ENCODE peak calls at places on chromosomes 5 and 9, in eight cellular contexts. E, K, V, G, R, T, Y and D are unnamed samples. For H3K27me3, the result is how much of the 10 kb centered on the place peaks cover.

GRCh38 chr9:92236465-92236864 is 57.0 kb downstream of the IARS1 start:
- DNase-seq in G (no peak), Y (no peak), R (no peak), K (no peak), V (no peak), E (no peak), T (no peak), D (no peak)

GRCh38 chr9:132214027-132214622 is 52.3 kb downstream of the NTNG2 start:
- DNase-seq in V (no peak), T (peak), Y (peak), K (peak), G (no peak), R (peak), E (peak), D (no peak)

GRCh38 chr5:39476466-39477215 is 51.9 kb upstream of the DAB2 start:
- DNase-seq in V (no peak), R (peak), G (no peak), T (no peak), E (peak), K (peak), Y (no peak), D (no peak)

GRCh38 chr5:50927953-50928352 is 261.5 kb downstream of the PARP8 start:
- DNase-seq in V (no peak), R (no peak), G (no peak), K (no peak), E (no peak), Y (no peak), T (no peak), D (no peak)

GRCh38 chr9:27368317-27368985 is 71.5 kb upstream of the EQTN start:
- DNase-seq in E (peak), T (peak), K (no peak), G (no peak), Y (no peak), V (no peak), R (peak), D (no peak)

GRCh38 chr5:25160851-25161348 is 516.1 kb upstream of the CDH10 start:
- DNase-seq in Y (no peak), K (no peak), T (no peak), G (no peak), E (no peak), V (no peak), R (no peak), D (no peak)

GRCh38 chr5:142422426-142422825 is 97.6 kb upstream of the SPRY4 start:
- DNase-seq in R (peak), K (peak), E (no peak), V (no peak), Y (no peak), G (no peak), T (no peak), D (no peak)

GRCh38 chr9:105127863-105128220 is 116.6 kb upstream of the SLC44A1 start:
- DNase-seq in G (peak), V (no peak), K (peak), Y (no peak), R (peak), T (no peak), E (peak), D (peak)

GRCh38 chr9:138006576-138007233 is 129.1 kb downstream of the CACNA1B start:
- DNase-seq in T (no peak), V (no peak), G (no peak), E (no peak), K (no peak), Y (peak), R (no peak), D (no peak)

GRCh38 chr9:89807101-89807395 is 202.2 kb downstream of the GADD45G start:
- DNase-seq in K (no peak), E (no peak), Y (peak), R (no peak), V (no peak), T (no peak), G (no peak), D (no peak)

GRCh38 chr5:86971034-86971511 is 296.6 kb upstream of the RASA1 start:
- DNase-seq in G (no peak), E (peak), R (peak), Y (no peak), T (no peak), K (peak), V (no peak), D (no peak)

GRCh38 chr9:134732392-134733110 is 90.9 kb downstream of the COL5A1 start:
- DNase-seq in G (no peak), T (no peak), Y (no peak), V (no peak), E (no peak), K (no peak), R (no peak), D (no peak)

GRCh38 chr5:6634327-6634713 is 1.1 kb downstream of the SRD5A1 start:
- DNase-seq in E (no peak), K (no peak), R (no peak), G (no peak), V (no peak), T (peak), Y (no peak), D (no peak)

GRCh38 chr9:10250200-10250599 is 362.6 kb downstream of the PTPRD start:
- DNase-seq in G (no peak), K (no peak), Y (no peak), V (no peak), R (no peak), E (no peak), T (no peak), D (no peak)

GRCh38 chr9:136627703-136628102 is 35.0 kb upstream of the EGFL7 start:
- DNase-seq in G (no peak), R (no peak), E (no peak), Y (no peak), T (no peak), K (no peak), V (no peak), D (no peak)

GRCh38 chr9:114385412-114386181 is 2.2 kb downstream of the AKNA start:
- DNase-seq in V (peak), R (peak), Y (peak), T (no peak), K (peak), E (peak), G (peak), D (peak)

GRCh38 chr5:122775713-122776084 is 819 bp downstream of the SNX2 start:
- DNase-seq in T (no peak), G (no peak), R (no peak), V (no peak), Y (no peak), K (peak), E (no peak), D (no peak)

GRCh38 chr9:12748954-12749353 is 25.9 kb upstream of the LURAP1L start:
- DNase-seq in G (no peak), E (no peak), K (no peak), T (no peak), Y (no peak), V (no peak), R (no peak), D (no peak)

GRCh38 chr9:91844656-91845291 is 105.3 kb downstream of the ROR2 start:
- DNase-seq in T (no peak), K (no peak), Y (no peak), E (no peak), G (no peak), R (no peak), V (no peak), D (no peak)

GRCh38 chr5:37520811-37521210 is 141.7 kb downstream of the WDR70 start:
- DNase-seq in R (no peak), V (no peak), T (no peak), G (no peak), K (no peak), Y (no peak), E (no peak), D (no peak)

GRCh38 chr5:74127377-74128338 is 501.7 kb downstream of the ARHGEF28 start:
- DNase-seq in Y (no peak), R (peak), G (no peak), T (peak), K (peak), V (no peak), E (peak), D (no peak)

GRCh38 chr5:158832096-158832495 is 267.6 kb downstream of the EBF1 start:
- DNase-seq in Y (no peak), T (no peak), V (no peak), K (no peak), G (no peak), E (no peak), R (no peak), D (no peak)

DNA sequence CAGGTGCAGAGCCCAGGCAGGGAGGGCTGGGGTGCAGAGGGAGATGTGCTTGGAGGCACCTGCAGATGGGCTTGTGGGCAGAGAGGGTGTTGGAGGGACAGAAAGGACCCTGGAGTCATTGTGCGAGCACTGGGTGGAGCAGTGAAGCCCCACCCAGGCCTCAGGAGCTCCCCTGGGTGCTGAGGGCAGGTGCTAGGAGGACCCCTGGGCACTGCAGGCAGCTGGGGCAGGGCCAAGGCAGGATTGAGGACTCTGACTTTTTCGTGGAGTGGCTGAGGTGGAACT is 10.3 kb upstream of the SLC6A18 start:
- DNase-seq in Y (no peak), T (no peak), R (no peak), G (no peak), K (no peak), E (no peak), V (no peak), D (no peak)
- H3K27me3 ChIP-seq in Y (under half), T (under half), R (under half), G (under half), K (under half), E (under half), V (under half), D (under half)

DNA sequence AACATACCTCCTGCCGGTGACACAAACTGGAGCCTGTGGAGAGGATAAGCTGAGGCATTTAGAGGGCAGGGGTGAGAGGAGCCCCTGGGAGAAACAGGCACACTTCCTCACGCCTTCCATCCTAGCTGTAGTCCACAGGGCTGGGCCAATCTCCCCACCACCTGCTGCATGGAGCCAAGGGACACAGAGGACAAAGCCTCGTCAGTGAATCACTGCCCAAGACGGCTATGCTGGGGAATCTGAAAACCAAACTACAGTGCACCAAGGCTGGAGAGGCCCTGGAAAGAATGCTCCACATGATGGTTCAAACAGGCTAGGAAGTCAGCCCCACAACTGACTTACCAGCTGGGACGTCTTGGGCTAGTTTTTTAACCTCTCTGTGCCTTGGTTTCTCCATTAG is 57.0 kb downstream of the SHB start:
- DNase-seq in E (no peak), K (no peak), T (no peak), Y (no peak), R (no peak), V (no peak), G (no peak), D (no peak)
- H3K27ac ChIP-seq in E (no peak), K (no peak), T (no peak), Y (no peak), R (no peak), V (no peak), G (no peak), D (no peak)

DNA sequence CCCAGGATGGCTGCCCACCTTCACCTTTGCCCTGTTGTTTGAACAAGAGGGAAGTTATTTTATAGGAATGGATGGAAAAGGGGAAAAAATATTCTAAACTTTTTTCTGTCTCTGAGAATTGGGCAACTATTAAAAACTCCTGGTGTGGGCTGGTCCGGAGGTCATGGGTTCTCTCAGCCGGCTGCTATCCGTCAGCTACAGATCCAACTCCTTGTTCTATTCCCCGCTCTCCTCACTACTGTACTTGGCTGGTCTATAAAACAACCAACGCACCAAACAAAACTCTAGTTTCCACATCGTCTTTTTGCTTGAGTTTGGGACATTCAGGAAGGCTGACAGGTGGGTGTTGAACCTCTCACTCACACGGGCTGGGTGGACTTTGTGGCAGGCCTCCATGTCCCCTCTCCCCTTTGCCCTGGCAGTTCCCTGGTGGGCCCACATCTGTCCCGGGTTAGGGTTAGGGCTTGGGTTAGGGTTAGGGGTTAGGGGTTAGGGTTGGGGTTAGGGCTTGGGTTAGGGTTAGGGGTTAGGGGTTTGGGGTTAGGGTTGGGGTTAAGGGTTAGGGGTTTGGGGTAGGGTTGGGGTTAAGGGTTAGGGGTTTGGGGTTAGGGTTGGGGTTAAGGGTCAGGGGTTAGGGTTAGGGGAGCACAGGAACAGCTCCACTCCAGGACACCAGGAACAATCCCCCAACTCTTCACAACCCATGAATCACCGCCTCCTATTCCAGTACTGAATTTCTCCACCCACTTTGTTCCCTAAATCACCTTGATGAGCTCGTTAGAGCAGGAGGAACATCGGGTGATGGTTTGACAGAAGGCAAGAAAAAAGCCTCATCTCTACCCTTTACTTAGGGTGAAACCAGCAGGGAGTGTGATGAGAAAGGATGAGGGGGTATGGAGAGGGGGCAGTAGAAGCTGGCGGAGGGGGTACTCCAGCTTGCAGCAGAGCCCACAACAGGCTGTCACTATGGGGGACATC is 302.1 kb upstream of the IRX4 start:
- DNase-seq in G (no peak), K (no peak), T (no peak), V (no peak), Y (no peak), E (no peak), R (no peak), D (no peak)
- H3K27me3 ChIP-seq in G (under half), K (under half), T (under half), V (under half), Y (under half), E (under half), R (under half), D (under half)

GRCh38 chr5:14369780-14370179 is 211.8 kb upstream of the OTULINL start:
- DNase-seq in E (no peak), T (no peak), V (no peak), G (no peak), K (no peak), Y (no peak), R (no peak), D (no peak)

GRCh38 chr5:14370386-14370785 is 211.2 kb upstream of the OTULINL start:
- DNase-seq in E (no peak), G (no peak), V (no peak), T (no peak), K (no peak), R (no peak), Y (no peak), D (no peak)

GRCh38 chr5:14376789-14377188 is 204.8 kb upstream of the OTULINL start:
- DNase-seq in V (no peak), T (no peak), R (no peak), E (no peak), G (no peak), K (no peak), Y (no peak), D (no peak)

GRCh38 chr5:14374100-14374499 is 207.5 kb upstream of the OTULINL start:
- DNase-seq in G (no peak), Y (no peak), K (no peak), T (no peak), E (peak), R (no peak), V (no peak), D (no peak)

DNA sequence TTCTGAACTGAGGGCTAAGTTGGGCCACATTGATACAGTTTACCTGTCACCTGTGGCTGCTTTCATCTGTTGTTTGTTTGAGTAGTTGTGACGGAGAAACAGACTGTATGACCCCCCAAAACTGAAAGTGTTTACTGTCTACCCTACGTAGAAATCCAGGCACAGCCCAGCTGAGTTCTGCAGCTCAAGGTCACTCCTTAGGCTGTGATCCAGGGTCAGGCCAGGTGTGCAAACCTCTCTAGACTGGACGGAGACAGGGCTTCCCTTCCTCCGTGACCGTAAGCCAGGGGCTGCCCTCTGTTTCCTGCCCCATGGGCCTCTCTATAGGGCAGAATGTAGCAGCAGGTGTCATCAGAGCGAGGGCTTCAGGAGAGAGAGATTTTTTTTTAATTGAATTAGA is 207.9 kb upstream of the OTULINL start:
- DNase-seq in T (no peak), V (no peak), E (no peak), G (no peak), R (no peak), Y (no peak), K (no peak), D (no peak)
- H3K27ac ChIP-seq in T (no peak), V (no peak), E (no peak), G (no peak), R (no peak), Y (no peak), K (no peak), D (no peak)